ENCODE peak calls at places on chromosomes 11 and 22, in nine cellular contexts. R is AG09319, X is A673, O is cardiac fibroblast, P is mesothelial cell of epicardium, S is GM10248, L is AG04450, U is bronchial epithelial cell, F is IMR-90. Q is an unnamed sample.

GRCh38 chr22:24175160-24175808 is 6.0 kb upstream of the SUSD2 start:
- DNase-seq in L (peak), U (peak), O (peak), R (peak), P (peak), F (peak), X (peak), S (peak), Q (peak)

GRCh38 chr22:22395230-22395629 is 113.3 kb downstream of the ZNF280B start:
- DNase-seq in R (no peak), O (no peak), P (no peak), L (no peak), U (no peak), S (peak), X (no peak), F (no peak), Q (no peak)

GRCh38 chr11:70661763-70662501 is 263.6 kb downstream of the CTTN start:
- DNase-seq in R (no peak), X (no peak), P (no peak), L (no peak), S (no peak), F (peak), O (peak), U (no peak), Q (no peak)

GRCh38 chr22:46432164-46433068 is 96.9 kb downstream of the TRMU start:
- DNase-seq in L (no peak), U (no peak), S (peak), O (no peak), X (no peak), F (no peak), R (no peak), P (no peak), Q (peak)

GRCh38 chr22:33726294-33726711 is 194.0 kb downstream of the LARGE1 start:
- DNase-seq in U (peak), X (no peak), L (peak), R (peak), P (no peak), S (no peak), O (peak), F (peak), Q (no peak)

GRCh38 chr11:90251599-90251998 is 28.8 kb upstream of the CHORDC1 start:
- DNase-seq in F (no peak), U (no peak), L (no peak), S (no peak), P (no peak), O (no peak), R (no peak), X (no peak), Q (no peak)

GRCh38 chr11:46117842-46118241 is 3.4 kb downstream of the PHF21A start:
- DNase-seq in U (no peak), O (no peak), R (no peak), S (no peak), X (peak), F (no peak), L (no peak), P (no peak), Q (no peak)

GRCh38 chr11:35373284-35373933 is 45.9 kb downstream of the SLC1A2 start:
- DNase-seq in P (no peak), F (peak), S (no peak), X (no peak), O (no peak), U (no peak), L (no peak), R (no peak), Q (no peak)

GRCh38 chr11:106276859-106277436 is 199.5 kb downstream of the AASDHPPT start:
- DNase-seq in P (no peak), S (no peak), L (no peak), X (no peak), O (peak), R (peak), U (peak), F (peak), Q (no peak)

GRCh38 chr11:75445315-75445953 is 12.4 kb upstream of the KLHL35 start:
- DNase-seq in S (peak), L (no peak), U (no peak), R (peak), P (peak), X (peak), O (peak), F (peak), Q (peak)

GRCh38 chr11:113796663-113797259 is 17.2 kb downstream of the CLDN25 start:
- DNase-seq in O (peak), P (no peak), X (peak), L (no peak), U (peak), F (peak), S (peak), R (no peak), Q (peak)

GRCh38 chr11:10564692-10565318 is 3.7 kb downstream of the LYVE1 start:
- DNase-seq in U (no peak), F (no peak), X (peak), O (peak), S (no peak), L (no peak), P (no peak), R (no peak), Q (no peak)

GRCh38 chr22:28414017-28414416 is 265.6 kb downstream of the TTC28 start:
- DNase-seq in U (no peak), S (no peak), O (peak), P (no peak), R (no peak), F (peak), L (no peak), X (no peak), Q (no peak)

GRCh38 chr22:37725551-37726239 is 28.8 kb downstream of the TRIOBP start:
- DNase-seq in P (no peak), L (no peak), S (no peak), F (no peak), O (no peak), X (no peak), R (no peak), U (no peak), Q (no peak)

GRCh38 chr22:37731804-37732471 is 35.1 kb downstream of the TRIOBP start:
- DNase-seq in U (no peak), R (no peak), F (no peak), S (peak), X (no peak), L (no peak), P (no peak), O (no peak), Q (no peak)

GRCh38 chr22:37728620-37729019 is 31.8 kb downstream of the TRIOBP start:
- DNase-seq in R (no peak), X (no peak), O (no peak), P (no peak), U (no peak), F (no peak), L (no peak), S (no peak), Q (no peak)

DNA sequence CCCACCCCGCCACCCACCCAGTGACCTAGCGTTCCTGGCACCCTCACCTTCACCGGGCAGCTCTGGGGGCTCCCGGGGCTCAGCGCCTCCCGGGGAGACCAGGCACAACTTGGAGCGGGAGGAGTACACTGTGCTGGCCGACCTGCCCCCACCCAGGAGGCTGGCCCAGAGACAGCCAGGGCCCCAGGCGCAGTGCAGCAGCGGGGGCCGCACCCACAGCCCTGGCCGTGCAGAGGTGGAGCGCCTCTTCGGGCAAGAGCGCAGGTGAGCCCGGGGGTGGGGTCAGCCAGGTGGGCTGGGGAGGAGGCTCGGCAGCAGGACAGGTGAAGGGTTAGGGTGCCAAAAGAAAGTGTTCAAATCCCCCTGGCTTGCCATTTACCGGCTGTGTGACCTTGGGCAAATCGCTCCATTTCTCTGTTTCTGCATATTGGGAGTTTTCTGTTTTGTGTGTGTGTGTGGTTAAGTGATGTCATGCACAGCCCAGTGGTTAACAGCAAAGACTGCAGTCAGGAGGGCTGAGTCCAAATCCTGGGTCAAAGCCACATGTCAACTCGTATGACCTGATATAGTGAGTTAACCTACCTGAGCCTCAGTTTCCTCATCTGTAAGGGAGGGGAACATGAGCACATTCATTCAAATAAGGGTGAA is 29.5 kb downstream of the TRIOBP start:
- DNase-seq in R (no peak), S (peak), O (peak), P (no peak), U (no peak), L (no peak), X (no peak), F (peak), Q (no peak)
- TF ChIP-seq CTCF in R (peak), S (peak), O (no peak), P (no peak), U (no peak), L (peak), X (peak), F (peak), Q (no peak)

GRCh38 chr22:19111140-19111539 is 11.1 kb downstream of the DGCR2 start:
- DNase-seq in U (no peak), S (no peak), R (no peak), O (no peak), L (no peak), F (no peak), X (no peak), P (no peak), Q (no peak)
- TF ChIP-seq CTCF in U (no peak), S (no peak), R (no peak), O (no peak), L (no peak), F (no peak), X (no peak), P (no peak), Q (no peak)

GRCh38 chr22:20026204-20026908 is 5.4 kb downstream of the TANGO2 start:
- DNase-seq in F (no peak), S (no peak), O (no peak), X (no peak), L (no peak), P (no peak), U (no peak), R (no peak), Q (no peak)

GRCh38 chr22:20028855-20029549 is 8.1 kb downstream of the TANGO2 start:
- DNase-seq in S (no peak), R (no peak), X (no peak), U (no peak), F (no peak), O (no peak), P (no peak), L (no peak), Q (no peak)

GRCh38 chr22:20026996-20027601 is 6.2 kb downstream of the TANGO2 start:
- DNase-seq in O (no peak), X (no peak), S (no peak), U (no peak), F (no peak), R (no peak), L (no peak), P (no peak), Q (no peak)

GRCh38 chr22:20029550-20030225 is 8.8 kb downstream of the TANGO2 start:
- DNase-seq in L (no peak), S (no peak), X (no peak), P (no peak), O (no peak), R (no peak), U (no peak), F (no peak), Q (no peak)

GRCh38 chr22:20027966-20028854 is 7.3 kb downstream of the TANGO2 start:
- DNase-seq in U (peak), S (no peak), O (peak), L (no peak), F (no peak), X (peak), P (no peak), R (no peak), Q (peak)
- TF ChIP-seq CTCF in U (peak), S (peak), O (peak), L (peak), F (peak), X (peak), P (no peak), R (peak), Q (peak)

DNA sequence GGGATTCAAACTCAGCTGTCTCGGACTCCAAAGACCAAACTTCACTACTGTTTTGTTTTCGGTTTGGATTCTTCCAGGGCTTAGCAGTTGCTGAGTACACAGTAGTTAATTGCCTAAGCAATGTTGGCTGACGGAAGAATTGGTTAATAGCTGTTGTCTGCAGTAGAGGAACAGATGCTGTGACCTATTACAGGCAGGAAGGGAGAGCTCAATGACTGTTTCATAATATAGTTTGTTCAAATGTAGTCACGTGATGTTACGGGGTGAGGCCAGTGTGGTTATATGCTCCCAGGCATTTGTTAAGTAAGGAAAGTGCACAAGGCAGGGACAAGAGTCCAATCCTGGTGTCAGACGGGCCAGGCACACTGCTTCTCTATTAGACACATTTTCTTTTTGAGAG is 222.6 kb upstream of the CCDC90B start:
- DNase-seq in S (no peak), F (no peak), R (no peak), U (no peak), O (no peak), P (no peak), L (no peak), X (peak), Q (no peak)
- TF ChIP-seq CTCF in S (no peak), F (no peak), R (no peak), U (no peak), O (no peak), P (no peak), L (no peak), X (no peak), Q (no peak)

GRCh38 chr11:69639843-69640242 is 1.1 kb upstream of the CCND1 start:
- DNase-seq in P (no peak), R (no peak), L (no peak), F (no peak), S (no peak), O (no peak), U (no peak), X (no peak), Q (no peak)

GRCh38 chr11:69641681-69642548 is 959 bp downstream of the CCND1 start:
- DNase-seq in F (no peak), P (no peak), U (no peak), R (no peak), L (no peak), X (peak), O (peak), S (no peak), Q (peak)

GRCh38 chr11:69642549-69642912 is 1.6 kb downstream of the CCND1 start:
- DNase-seq in R (no peak), U (no peak), S (no peak), F (no peak), O (no peak), P (peak), L (no peak), X (peak), Q (peak)

GRCh38 chr11:69640260-69640994 is 529 bp upstream of the CCND1 start:
- DNase-seq in O (no peak), X (peak), R (no peak), L (no peak), S (no peak), F (no peak), P (peak), U (no peak), Q (peak)

GRCh38 chr11:69640995-69641581 is at the start of gene CCND1:
- DNase-seq in P (peak), U (peak), F (peak), L (peak), S (peak), O (peak), X (peak), R (peak), Q (peak)
- TF ChIP-seq CTCF in P (no peak), U (peak), F (peak), L (peak), S (peak), O (peak), X (peak), R (peak), Q (no peak)

DNA sequence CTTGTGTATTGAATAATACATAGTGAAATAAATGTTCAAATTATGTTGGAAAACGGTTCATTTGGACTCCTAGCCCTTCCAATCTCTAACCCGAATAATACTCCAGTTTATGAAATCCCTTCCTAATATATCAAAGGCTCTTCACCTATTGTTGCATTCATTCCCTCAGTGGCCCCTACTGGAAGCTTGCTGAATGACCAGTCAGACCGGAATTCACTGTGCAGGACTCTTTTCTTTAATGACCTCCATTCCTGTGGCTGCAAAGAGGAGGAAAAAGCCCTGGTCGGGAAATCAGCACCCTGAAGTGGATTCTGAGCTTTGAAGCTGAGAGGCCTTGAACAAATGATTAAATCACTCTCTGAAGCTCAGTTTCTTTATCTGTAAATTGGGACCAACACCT is 19.1 kb upstream of the RCN1 start:
- DNase-seq in O (peak), X (peak), F (peak), S (no peak), L (no peak), R (no peak), U (peak), P (no peak), Q (no peak)
- TF ChIP-seq CTCF in O (peak), X (peak), F (peak), S (no peak), L (peak), R (peak), U (peak), P (no peak), Q (no peak)

GRCh38 chr11:96092511-96092910 is 168.6 kb upstream of the MTMR2 start:
- DNase-seq in R (no peak), L (no peak), U (no peak), S (no peak), X (no peak), O (no peak), F (no peak), P (no peak), Q (no peak)

GRCh38 chr11:96094156-96094555 is 170.2 kb upstream of the MTMR2 start:
- DNase-seq in X (no peak), L (no peak), F (no peak), O (no peak), P (no peak), U (no peak), S (no peak), R (no peak), Q (no peak)

GRCh38 chr11:96090711-96091110 is 166.8 kb upstream of the MTMR2 start:
- DNase-seq in R (no peak), X (no peak), F (peak), U (no peak), S (no peak), O (peak), L (peak), P (no peak), Q (no peak)

GRCh38 chr11:96088914-96089313 is 165.0 kb upstream of the MTMR2 start:
- DNase-seq in S (no peak), F (no peak), R (no peak), L (no peak), X (no peak), U (no peak), O (no peak), P (no peak), Q (no peak)

GRCh38 chr11:96091476-96091875 is 167.6 kb upstream of the MTMR2 start:
- DNase-seq in L (no peak), S (peak), P (no peak), U (no peak), O (no peak), R (no peak), F (peak), X (peak), Q (peak)
- TF ChIP-seq CTCF in L (no peak), S (no peak), P (no peak), U (no peak), O (no peak), R (no peak), F (peak), X (peak), Q (peak)

DNA sequence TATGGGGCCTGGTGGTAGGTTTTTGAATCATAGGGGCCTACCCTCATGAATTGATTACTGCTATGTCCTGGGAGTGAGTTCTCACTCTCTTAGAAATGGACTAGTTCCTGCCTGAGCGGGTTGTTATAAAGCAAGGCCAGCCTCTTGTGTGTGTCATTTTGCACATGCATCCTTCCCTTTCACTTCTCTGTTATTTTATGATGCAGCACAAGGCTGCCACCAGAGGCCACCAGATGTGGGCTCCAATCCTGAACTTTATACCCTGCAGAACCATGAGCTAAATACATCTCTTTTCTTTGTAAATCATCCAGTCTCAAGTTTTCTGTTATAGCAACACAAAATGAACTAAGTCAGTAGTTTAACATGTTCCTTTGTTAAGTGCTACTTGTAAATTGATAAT is 251.4 kb downstream of the BLID start:
- DNase-seq in L (no peak), U (no peak), O (no peak), S (no peak), X (peak), F (no peak), R (no peak), P (no peak), Q (no peak)
- TF ChIP-seq CTCF in L (no peak), U (no peak), O (peak), S (no peak), X (peak), F (no peak), R (peak), P (no peak), Q (no peak)

GRCh38 chr22:35517207-35517606 is 23.4 kb upstream of the RASD2 start:
- DNase-seq in O (no peak), F (no peak), L (no peak), U (no peak), P (no peak), R (no peak), S (no peak), X (no peak), Q (no peak)
- TF ChIP-seq CTCF in O (no peak), F (no peak), L (no peak), U (no peak), P (no peak), R (no peak), S (no peak), X (peak), Q (no peak)

GRCh38 chr22:19146215-19146968 is 1.9 kb upstream of the ESS2 start:
- DNase-seq in S (no peak), P (no peak), L (no peak), X (no peak), O (no peak), R (no peak), F (no peak), U (no peak), Q (peak)
- TF ChIP-seq CTCF in S (no peak), P (no peak), L (no peak), X (no peak), O (no peak), R (no peak), F (no peak), U (no peak), Q (no peak)